ENCODE peak calls at places on chromosomes 5 and 9, in four cellular contexts. H is endothelial cell of umbilical vein, R is HCT116, L is Panc1. U is an unnamed sample. For H3K4me1 and H3K27me3, the result is how much of the 10 kb centered on the place peaks cover.

GRCh38 chr5:17046320-17046719 is 110.2 kb upstream of the MYO10 start:
- DNase-seq in H (no peak), R (no peak), L (no peak), U (no peak)

GRCh38 chr5:136703706-136704105 is 338.4 kb upstream of the TRPC7 start:
- DNase-seq in H (no peak), R (no peak), L (no peak), U (no peak)

GRCh38 chr5:78778538-78778937 is 130.0 kb upstream of the LHFPL2 start:
- DNase-seq in H (no peak), R (no peak), L (no peak), U (no peak)

GRCh38 chr5:32589431-32589830 is 4.1 kb downstream of the SUB1 start:
- DNase-seq in H (no peak), R (no peak), L (no peak), U (no peak)

GRCh38 chr9:33170464-33171156 is 3.5 kb upstream of the B4GALT1 start:
- DNase-seq in H (no peak), R (peak), L (no peak), U (peak)

GRCh38 chr5:109350537-109351270 is 59.1 kb downstream of the PJA2 start:
- DNase-seq in H (no peak), R (no peak), L (no peak), U (no peak)

GRCh38 chr5:173228107-173228506 is 6.9 kb downstream of the NKX2-5 start:
- DNase-seq in H (no peak), R (no peak), L (no peak), U (no peak)

GRCh38 chr5:173602423-173602822 is 14.0 kb downstream of the BOD1 start:
- DNase-seq in H (no peak), R (no peak), L (no peak), U (no peak)

GRCh38 chr9:133943781-133944745 is 48.1 kb downstream of the VAV2 start:
- DNase-seq in H (no peak), R (no peak), L (no peak), U (no peak)

GRCh38 chr9:113808391-113809191 is 67.5 kb upstream of the ZNF618 start:
- DNase-seq in H (peak), R (peak), L (no peak), U (no peak)

GRCh38 chr9:131577005-131578000 is 32.0 kb downstream of the PRRT1B start:
- DNase-seq in H (no peak), R (no peak), L (no peak), U (no peak)

GRCh38 chr5:177389368-177390169 is 5.3 kb downstream of the SLC34A1 start:
- DNase-seq in H (no peak), R (peak), L (no peak), U (peak)

GRCh38 chr5:177592010-177592834 is at the start of gene TMED9:
- DNase-seq in H (peak), R (peak), L (no peak), U (peak)

GRCh38 chr5:92930057-92930456 is 651.0 kb downstream of the NR2F1-AS1 start:
- DNase-seq in H (no peak), R (no peak), L (no peak), U (no peak)

GRCh38 chr5:149162401-149163084 is 21.2 kb downstream of the ABLIM3 start:
- DNase-seq in H (no peak), R (peak), L (no peak), U (no peak)

GRCh38 chr5:60261732-60262131 is 368.2 kb upstream of the PDE4D start:
- DNase-seq in H (no peak), R (no peak), L (no peak), U (no peak)

GRCh38 chr9:92189782-92190535 is 74.7 kb upstream of the SPTLC1 start:
- DNase-seq in H (no peak), R (no peak), L (no peak), U (no peak)

GRCh38 chr9:90940280-90940679 is 138.7 kb downstream of the SYK start:
- DNase-seq in H (no peak), R (no peak), L (no peak), U (no peak)

GRCh38 chr9:36144322-36145206 is 8.0 kb downstream of the GLIPR2 start:
- DNase-seq in H (no peak), R (no peak), L (no peak), U (no peak)

GRCh38 chr5:65779643-65780042 is 57.6 kb downstream of the NLN start:
- DNase-seq in H (no peak), R (no peak), L (no peak), U (no peak)

GRCh38 chr9:76738402-76738801 is 25.8 kb upstream of the PCA3 start:
- DNase-seq in H (no peak), R (no peak), L (no peak), U (no peak)

GRCh38 chr5:116534988-116535387 is 39.6 kb downstream of the SEMA6A start:
- DNase-seq in H (no peak), R (no peak), L (no peak), U (no peak)

GRCh38 chr9:112380102-112380581 is at the start of gene HSDL2:
- DNase-seq in H (no peak), R (no peak), L (no peak), U (no peak)

GRCh38 chr9:93354451-93354850 is 97.0 kb upstream of the FAM120A start:
- DNase-seq in H (no peak), R (peak), L (no peak), U (no peak)

GRCh38 chr5:132363431-132364112 is 5.9 kb upstream of the SLC22A5 start:
- DNase-seq in H (peak), R (peak), L (no peak), U (peak)

GRCh38 chr5:56415356-56415765 is 182.2 kb upstream of the ANKRD55 start:
- DNase-seq in H (no peak), R (no peak), L (no peak), U (no peak)

GRCh38 chr9:534886-535285 is 306.6 kb upstream of the DMRT1 start:
- DNase-seq in H (no peak), R (no peak), L (no peak), U (peak)

GRCh38 chr5:124906339-124907097 is 160.1 kb upstream of the ZNF608 start:
- DNase-seq in H (peak), R (no peak), L (no peak), U (peak)
- H3K4me1 ChIP-seq in H (under half), R (under half), L (under half), U (under half)

GRCh38 chr5:168978500-168978899 is 322.4 kb downstream of the SLIT3 start:
- DNase-seq in H (no peak), R (no peak), L (no peak), U (no peak)

GRCh38 chr5:168978015-168978414 is 322.9 kb downstream of the SLIT3 start:
- DNase-seq in H (no peak), R (no peak), L (no peak), U (no peak)

GRCh38 chr5:168976311-168976893 is 324.5 kb downstream of the SLIT3 start:
- DNase-seq in H (no peak), R (no peak), L (no peak), U (no peak)

GRCh38 chr5:168975331-168975730 is 325.6 kb downstream of the SLIT3 start:
- DNase-seq in H (no peak), R (no peak), L (no peak), U (no peak)

DNA sequence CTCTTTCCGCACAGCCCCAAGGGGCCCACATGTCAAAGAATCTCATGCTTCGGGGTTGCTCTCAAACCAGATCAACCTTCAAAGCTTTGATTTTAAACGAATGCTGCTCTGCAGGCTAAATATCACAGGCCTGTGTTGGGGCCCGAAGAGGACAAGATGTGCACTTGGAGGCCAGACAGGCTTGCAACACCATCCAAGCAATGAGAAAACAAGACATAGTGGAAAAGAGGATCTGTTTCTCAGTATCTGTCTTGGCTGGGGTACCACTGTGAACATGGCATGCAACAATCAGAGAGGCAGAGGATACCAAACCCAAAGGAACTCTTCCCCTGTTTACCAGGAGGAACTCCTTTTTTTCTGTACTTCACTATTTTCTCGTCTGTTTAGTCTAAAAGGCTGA is 321.8 kb downstream of the SLIT3 start:
- DNase-seq in H (no peak), R (no peak), L (no peak), U (no peak)
- TF ChIP-seq POLR2AphosphoS5 in H (no peak), R (no peak), L (no peak), U (no peak)

DNA sequence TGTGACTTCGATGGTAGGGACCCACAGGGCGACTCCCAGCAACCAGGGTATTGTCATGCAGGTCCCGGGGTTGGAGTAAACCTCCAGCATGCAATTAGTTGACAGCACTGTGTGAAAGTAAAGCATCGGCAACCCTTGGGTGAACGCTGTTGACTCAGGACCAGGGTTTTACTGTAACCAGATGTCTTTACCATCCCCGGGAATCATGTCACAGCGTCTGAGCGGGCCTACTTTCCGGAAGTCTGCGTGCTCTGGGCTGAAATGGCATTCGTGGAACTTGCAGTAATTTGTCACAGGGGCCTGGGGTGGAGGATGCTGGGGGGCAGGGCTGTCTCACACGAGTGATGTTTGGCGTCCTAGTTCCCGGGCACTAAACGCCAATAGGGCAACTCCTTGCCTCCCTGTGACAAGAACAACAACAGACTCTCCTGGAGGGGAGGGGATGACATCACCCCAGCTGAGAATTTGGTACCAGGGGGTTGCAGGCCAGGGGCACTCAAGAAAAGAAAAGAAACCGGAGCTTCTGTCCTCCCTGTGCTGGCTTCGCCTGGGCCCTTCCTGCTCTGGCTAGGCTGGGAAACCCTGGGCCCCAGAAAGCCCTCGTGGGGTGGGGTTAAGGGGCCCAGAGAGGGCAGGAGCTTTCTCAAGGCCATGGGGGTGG is 10.1 kb upstream of the UBAC1 start:
- DNase-seq in H (no peak), R (no peak), L (no peak), U (no peak)
- H3K27me3 ChIP-seq in H (under half), R (under half), L (under half), U (under half)

DNA sequence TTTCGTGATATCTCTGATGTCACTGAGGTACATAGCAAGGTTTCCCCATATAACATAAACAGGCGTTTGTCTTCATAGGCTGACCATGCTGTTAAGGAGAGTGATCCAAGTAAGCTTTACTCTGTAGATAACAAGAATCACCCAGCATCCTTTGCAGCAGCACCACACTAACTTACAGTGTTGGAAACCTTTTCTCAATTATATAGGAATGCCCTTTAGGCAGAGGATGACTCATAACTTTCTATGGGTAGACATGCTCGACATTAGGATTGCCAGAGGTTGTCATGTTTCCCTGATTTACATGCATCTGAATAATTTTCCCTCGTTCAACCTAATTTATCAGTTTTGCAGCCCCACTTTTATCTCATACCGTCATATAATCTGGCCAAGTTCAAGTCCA is 870.0 kb upstream of the CDH9 start:
- DNase-seq in H (no peak), R (no peak), L (no peak), U (no peak)
- H3K4me1 ChIP-seq in H (under half), R (under half), L (under half), U (under half)

GRCh38 chr5:39211773-39212172 is 7.6 kb downstream of the FYB1 start:
- DNase-seq in H (no peak), R (no peak), L (no peak), U (no peak)
- TF ChIP-seq POLR2AphosphoS5 in H (no peak), R (no peak), L (no peak), U (no peak)

GRCh38 chr9:129552064-129552463 is 68.8 kb downstream of the C9orf50 start:
- DNase-seq in H (no peak), R (no peak), L (no peak), U (no peak)

GRCh38 chr9:129554649-129555048 is 66.3 kb downstream of the C9orf50 start:
- DNase-seq in H (peak), R (no peak), L (no peak), U (no peak)

GRCh38 chr9:129551393-129551973 is 69.4 kb downstream of the C9orf50 start:
- DNase-seq in H (no peak), R (no peak), L (no peak), U (no peak)

GRCh38 chr9:129555512-129556203 is 65.2 kb downstream of the C9orf50 start:
- DNase-seq in H (no peak), R (no peak), L (no peak), U (no peak)

GRCh38 chr9:129553277-129553676 is 67.6 kb downstream of the C9orf50 start:
- DNase-seq in H (no peak), R (no peak), L (no peak), U (no peak)
- H3K27me3 ChIP-seq in H (under half), R (under half), L (under half), U (under half)

GRCh38 chr5:153903321-153903720 is 135.4 kb downstream of the FAM114A2 start:
- DNase-seq in H (no peak), R (no peak), L (no peak), U (no peak)

GRCh38 chr5:153902026-153902425 is 136.7 kb downstream of the FAM114A2 start:
- DNase-seq in H (no peak), R (no peak), L (no peak), U (no peak)

GRCh38 chr5:153896701-153897100 is 142.0 kb downstream of the FAM114A2 start:
- DNase-seq in H (no peak), R (no peak), L (no peak), U (no peak)

GRCh38 chr5:153901449-153901848 is 137.3 kb downstream of the FAM114A2 start:
- DNase-seq in H (no peak), R (no peak), L (no peak), U (no peak)

DNA sequence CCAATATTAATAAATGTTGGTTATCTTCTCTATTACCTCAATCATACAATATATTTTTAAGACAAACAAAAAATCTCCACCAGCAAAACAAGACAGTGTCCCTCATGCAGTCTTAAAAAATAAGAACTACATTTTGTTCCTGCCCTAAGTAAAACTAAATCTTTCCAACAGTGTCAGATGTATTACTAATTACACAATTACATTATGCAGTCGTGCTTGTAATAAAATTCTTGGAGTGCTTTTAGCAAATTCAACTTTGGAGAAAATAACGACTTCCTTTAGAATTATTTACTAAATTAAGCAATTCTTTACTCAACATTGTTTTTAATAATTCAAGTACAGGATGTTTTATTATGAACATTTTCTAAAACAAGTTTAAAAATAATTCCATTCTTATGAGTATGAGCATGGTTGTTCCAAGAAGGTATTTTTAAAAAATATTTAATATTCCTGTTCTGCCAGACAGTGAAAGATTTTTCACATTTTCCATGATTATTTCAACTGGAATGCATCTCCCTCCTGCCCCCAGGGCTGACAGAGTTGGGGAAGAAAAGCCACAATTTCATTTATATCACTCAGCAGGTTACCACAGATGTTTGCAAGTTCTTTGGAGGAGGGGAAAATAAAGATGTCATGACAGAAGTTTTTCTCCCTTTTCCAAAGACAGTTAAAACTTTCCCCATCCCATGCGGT is 137.9 kb downstream of the FAM114A2 start:
- DNase-seq in H (no peak), R (no peak), L (no peak), U (no peak)
- H3K4me1 ChIP-seq in H (under half), R (under half), L (under half), U (under half)

DNA sequence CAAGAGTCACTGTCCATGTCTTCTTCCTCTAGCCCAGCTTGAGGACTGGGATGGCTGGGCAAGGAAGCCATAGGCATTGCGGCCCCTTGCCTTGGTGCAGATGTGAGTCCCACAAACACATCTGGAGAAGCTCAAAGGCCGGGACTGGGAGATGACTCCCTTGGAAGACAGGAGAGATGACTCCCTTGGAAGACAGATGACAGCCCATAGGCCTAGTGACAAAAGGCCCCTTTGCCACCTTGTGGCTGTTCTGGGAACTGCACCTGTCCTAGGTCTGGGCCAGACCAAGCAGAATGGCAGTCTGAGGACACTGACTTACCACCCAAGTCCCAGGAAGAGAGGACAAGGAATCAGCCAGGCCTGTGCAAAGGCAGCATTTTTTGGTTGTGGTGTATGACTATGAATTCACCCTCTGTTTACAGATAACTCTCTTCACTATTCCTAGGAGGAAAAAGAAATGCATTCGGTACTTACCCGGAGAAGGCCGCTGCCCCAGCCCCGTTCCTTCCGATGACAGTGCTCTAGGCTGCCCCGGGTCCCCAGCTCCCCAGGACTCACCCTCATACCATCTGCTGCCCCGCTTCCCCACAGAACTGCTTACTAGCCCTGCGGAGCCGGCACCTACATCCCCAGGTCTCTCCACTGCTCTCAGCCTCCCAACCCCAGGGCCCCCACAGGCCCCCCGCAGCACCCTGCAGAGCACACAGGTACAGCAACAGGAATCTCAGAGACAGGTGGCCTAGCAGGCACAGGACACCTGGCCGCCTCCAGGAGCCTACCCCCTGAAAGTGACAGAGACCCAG is 30.8 kb downstream of the SKP1 start:
- DNase-seq in H (peak), R (peak), L (peak), U (peak)
- TF ChIP-seq POLR2AphosphoS5 in H (no peak), R (peak), L (no peak), U (no peak)

U was measured in prostate gland.